ENCODE peak calls at places on chromosomes 2 and 18, in ten cellular contexts. T, G, E, R, Q, X, Z, C, L and D are unnamed samples.
A peak's percentile ranks its signal among the peaks of the same experiment; 100 is the strongest.

GRCh38 chr2:104872866-104873688 is 19.2 kb downstream of the POU3F3 start:
- DNase-seq in T (peak; percentile 79), G (peak; percentile 95), E (no peak), R (peak; percentile 79), Q (peak; percentile 87), X (peak; percentile 44), Z (no peak), C (peak; percentile 37), L (no peak), D (no peak)

GRCh38 chr18:9648431-9649163 is 34.2 kb upstream of the PPP4R1 start:
- DNase-seq in T (no peak), G (no peak), E (no peak), R (no peak), Q (no peak), X (no peak), Z (no peak), C (no peak), L (no peak), D (no peak)

GRCh38 chr18:49685231-49685942 is 123.5 kb downstream of the LIPG start:
- DNase-seq in T (no peak), G (no peak), E (no peak), R (no peak), Q (no peak), X (peak; percentile 24), Z (no peak), C (no peak), L (no peak), D (no peak)

GRCh38 chr18:11251229-11251890 is 102.0 kb upstream of the PIEZO2 start:
- DNase-seq in T (no peak), G (no peak), E (no peak), R (no peak), Q (peak; percentile 45), X (peak; percentile 14), Z (no peak), C (no peak), L (no peak), D (no peak)

GRCh38 chr2:218694405-218695145 is 16.1 kb upstream of the TTLL4 start:
- DNase-seq in T (no peak), G (no peak), E (no peak), R (no peak), Q (no peak), X (peak; percentile 48), Z (no peak), C (no peak), L (no peak), D (no peak)

GRCh38 chr18:71209944-71210343 is 921.1 kb downstream of the SOCS6 start:
- DNase-seq in T (no peak), G (no peak), E (no peak), R (no peak), Q (no peak), X (peak; percentile 55), Z (no peak), C (no peak), L (no peak), D (no peak)

GRCh38 chr2:20698916-20699613 is 32.1 kb downstream of the GDF7 start:
- DNase-seq in T (no peak), G (no peak), E (no peak), R (no peak), Q (no peak), X (no peak), Z (no peak), C (no peak), L (no peak), D (no peak)

GRCh38 chr2:69007603-69008002 is 5.4 kb upstream of the ANTXR1 start:
- DNase-seq in T (no peak), G (no peak), E (no peak), R (no peak), Q (no peak), X (peak; percentile 42), Z (no peak), C (no peak), L (no peak), D (no peak)

GRCh38 chr2:234291765-234292204 is 205.1 kb downstream of the ARL4C start:
- DNase-seq in T (no peak), G (no peak), E (no peak), R (no peak), Q (peak; percentile 57), X (peak; percentile 98), Z (peak; percentile 33), C (no peak), L (peak; percentile 80), D (no peak)

GRCh38 chr2:217309056-217309455 is 449.2 kb upstream of the TNP1 start:
- DNase-seq in T (no peak), G (no peak), E (no peak), R (no peak), Q (no peak), X (no peak), Z (no peak), C (no peak), L (no peak), D (no peak)

GRCh38 chr2:128736689-128737545 is 418.2 kb upstream of the HS6ST1 start:
- DNase-seq in T (peak; percentile 83), G (peak; percentile 83), E (no peak), R (peak; percentile 87), Q (peak; percentile 91), X (peak; percentile 31), Z (no peak), C (peak; percentile 42), L (peak; percentile 23), D (peak; percentile 73)

GRCh38 chr2:58644992-58645391 is 403.9 kb upstream of the FANCL start:
- DNase-seq in T (no peak), G (no peak), E (no peak), R (no peak), Q (no peak), X (no peak), Z (no peak), C (no peak), L (no peak), D (no peak)

GRCh38 chr2:238255636-238256035 is 15.8 kb upstream of the HES6 start:
- DNase-seq in T (no peak), G (no peak), E (no peak), R (no peak), Q (no peak), X (no peak), Z (no peak), C (no peak), L (no peak), D (no peak)

GRCh38 chr2:159615187-159615935 is 987 bp downstream of the BAZ2B start:
- DNase-seq in T (peak; percentile 61), G (peak; percentile 90), E (no peak), R (peak; percentile 90), Q (peak; percentile 94), X (peak; percentile 79), Z (peak; percentile 11), C (peak; percentile 9), L (peak; percentile 87), D (peak; percentile 84)

GRCh38 chr2:55957142-55957541 is 33.6 kb upstream of the EFEMP1 start:
- DNase-seq in T (no peak), G (no peak), E (no peak), R (no peak), Q (no peak), X (no peak), Z (no peak), C (no peak), L (no peak), D (no peak)

GRCh38 chr18:32158108-32158624 is 31.7 kb upstream of the MEP1B start:
- DNase-seq in T (peak; percentile 97), G (peak; percentile 96), E (peak; percentile 31), R (peak; percentile 92), Q (peak; percentile 89), X (peak; percentile 84), Z (peak; percentile 52), C (peak; percentile 64), L (peak; percentile 89), D (peak; percentile 82)

GRCh38 chr2:8861797-8862196 is 24.4 kb upstream of the KIDINS220 start:
- DNase-seq in T (no peak), G (no peak), E (no peak), R (no peak), Q (no peak), X (no peak), Z (no peak), C (no peak), L (peak; percentile 11), D (no peak)

GRCh38 chr18:48229445-48230052 is 179.6 kb downstream of the ZBTB7C start:
- DNase-seq in T (no peak), G (no peak), E (no peak), R (no peak), Q (no peak), X (no peak), Z (no peak), C (no peak), L (no peak), D (no peak)

GRCh38 chr2:10120938-10121574 is 1.5 kb upstream of the RRM2 start:
- DNase-seq in T (no peak), G (no peak), E (no peak), R (no peak), Q (no peak), X (peak; percentile 58), Z (no peak), C (no peak), L (no peak), D (no peak)

GRCh38 chr18:22694954-22695353 is 238.2 kb upstream of the RBBP8 start:
- DNase-seq in T (peak; percentile 33), G (no peak), E (no peak), R (no peak), Q (peak; percentile 85), X (peak; percentile 91), Z (no peak), C (no peak), L (no peak), D (no peak)

GRCh38 chr2:8320305-8320704 is 361.6 kb upstream of the ID2 start:
- DNase-seq in T (no peak), G (no peak), E (no peak), R (no peak), Q (no peak), X (peak; percentile 13), Z (no peak), C (no peak), L (no peak), D (no peak)

GRCh38 chr2:205752924-205753323 is 70.6 kb downstream of the NRP2 start:
- DNase-seq in T (no peak), G (no peak), E (no peak), R (no peak), Q (no peak), X (no peak), Z (no peak), C (no peak), L (no peak), D (no peak)

GRCh38 chr2:19979932-19980331 is 10.0 kb downstream of the WDR35 start:
- DNase-seq in T (no peak), G (no peak), E (no peak), R (no peak), Q (no peak), X (no peak), Z (no peak), C (no peak), L (no peak), D (no peak)

GRCh38 chr2:120344214-120344990 is 1.5 kb upstream of the INHBB start:
- DNase-seq in T (peak; percentile 19), G (peak; percentile 26), E (no peak), R (peak; percentile 53), Q (peak; percentile 77), X (no peak), Z (no peak), C (no peak), L (peak; percentile 1), D (no peak)